ENCODE peak calls at places on chromosomes 4 and X, in five cellular contexts. N, K, P, E and F are unnamed samples.

GRCh38 chr4:152698012-152698499 is 18.3 kb upstream of the TMEM154 start:
- DNase-seq in N (no peak), K (no peak), P (no peak), E (no peak), F (no peak)

GRCh38 chr4:26985836-26986235 is 125.2 kb downstream of the STIM2 start:
- DNase-seq in N (no peak), K (no peak), P (no peak), E (no peak), F (peak)

GRCh38 chr4:827209-828081 is 1.5 kb upstream of the CPLX1 start:
- DNase-seq in N (peak), K (no peak), P (no peak), E (peak), F (no peak)

GRCh38 chrX:103941201-103941975 is 21.0 kb upstream of the TMSB15B start:
- DNase-seq in N (no peak), K (no peak), P (no peak), E (peak), F (no peak)

GRCh38 chr4:2266181-2266580 is 4.3 kb upstream of the MXD4 start:
- DNase-seq in N (peak), K (no peak), P (no peak), E (peak), F (no peak)

GRCh38 chrX:105323951-105324350 is 103.5 kb upstream of the TEX13A start:
- DNase-seq in N (no peak), K (peak), P (no peak), E (peak), F (no peak)

GRCh38 chrX:16664059-16664458 is 14.1 kb downstream of the S100G start:
- DNase-seq in N (no peak), K (no peak), P (no peak), E (no peak), F (no peak)

GRCh38 chr4:136687118-136687517 is 845.2 kb downstream of the PCDH18 start:
- DNase-seq in N (no peak), K (no peak), P (no peak), E (no peak), F (no peak)

GRCh38 chr4:797066-797465 is 28.9 kb downstream of the CPLX1 start:
- DNase-seq in N (peak), K (no peak), P (no peak), E (no peak), F (no peak)

GRCh38 chr4:79042079-79042674 is 102.9 kb upstream of the PAQR3 start:
- DNase-seq in N (no peak), K (peak), P (no peak), E (peak), F (no peak)

GRCh38 chr4:55124337-55125076 is 888 bp downstream of the KDR start:
- DNase-seq in N (no peak), K (peak), P (peak), E (no peak), F (no peak)

GRCh38 chr4:15676039-15676438 is 5.6 kb upstream of the FAM200B start:
- DNase-seq in N (no peak), K (no peak), P (no peak), E (no peak), F (no peak)

GRCh38 chr4:102439835-102440234 is 61.3 kb upstream of the NFKB1 start:
- DNase-seq in N (no peak), K (peak), P (no peak), E (peak), F (no peak)

GRCh38 chrX:129980043-129980442 is 2.4 kb upstream of the BCORL1 start:
- DNase-seq in N (peak), K (no peak), P (no peak), E (no peak), F (peak)

GRCh38 chr4:177396352-177396751 is 45.9 kb downstream of the AGA start:
- DNase-seq in N (no peak), K (no peak), P (no peak), E (no peak), F (no peak)

GRCh38 chr4:165351359-165352130 is 24.1 kb downstream of the MSMO1 start:
- DNase-seq in N (no peak), K (no peak), P (no peak), E (no peak), F (peak)

GRCh38 chr4:153427363-153428071 is 38.6 kb upstream of the TMEM131L start:
- DNase-seq in N (no peak), K (no peak), P (no peak), E (no peak), F (no peak)

GRCh38 chr4:154559141-154559841 is 3.5 kb upstream of the FGB start:
- DNase-seq in N (no peak), K (peak), P (no peak), E (peak), F (peak)

GRCh38 chr4:105895324-105895608 is at the start of gene NPNT:
- DNase-seq in N (peak), K (no peak), P (peak), E (no peak), F (no peak)

GRCh38 chr4:91282217-91282616 is 1021.5 kb upstream of the GRID2 start:
- DNase-seq in N (no peak), K (no peak), P (no peak), E (no peak), F (no peak)

GRCh38 chrX:32443841-32444240 is 767.5 kb downstream of the DMD start:
- DNase-seq in N (no peak), K (no peak), P (no peak), E (no peak), F (no peak)

GRCh38 chr4:159547645-159548308 is 444.9 kb downstream of the RAPGEF2 start:
- DNase-seq in N (no peak), K (no peak), P (no peak), E (peak), F (no peak)

GRCh38 chr4:76744253-76744921 is 153.6 kb downstream of the SOWAHB start:
- DNase-seq in N (no peak), K (peak), P (no peak), E (no peak), F (no peak)
- TF ChIP-seq CTCF in N (no peak), K (peak), P (no peak), E (no peak), F (no peak)

GRCh38 chr4:97548943-97549583 is 594.2 kb downstream of the STPG2 start:
- DNase-seq in N (no peak), K (no peak), P (no peak), E (no peak), F (no peak)
- TF ChIP-seq CTCF in N (no peak), K (no peak), P (peak), E (no peak), F (no peak)

GRCh38 chrX:108584617-108585211 is 145.1 kb downstream of the COL4A5 start:
- DNase-seq in N (peak), K (no peak), P (peak), E (peak), F (no peak)
- TF ChIP-seq CTCF in N (peak), K (peak), P (peak), E (peak), F (no peak)

DNA sequence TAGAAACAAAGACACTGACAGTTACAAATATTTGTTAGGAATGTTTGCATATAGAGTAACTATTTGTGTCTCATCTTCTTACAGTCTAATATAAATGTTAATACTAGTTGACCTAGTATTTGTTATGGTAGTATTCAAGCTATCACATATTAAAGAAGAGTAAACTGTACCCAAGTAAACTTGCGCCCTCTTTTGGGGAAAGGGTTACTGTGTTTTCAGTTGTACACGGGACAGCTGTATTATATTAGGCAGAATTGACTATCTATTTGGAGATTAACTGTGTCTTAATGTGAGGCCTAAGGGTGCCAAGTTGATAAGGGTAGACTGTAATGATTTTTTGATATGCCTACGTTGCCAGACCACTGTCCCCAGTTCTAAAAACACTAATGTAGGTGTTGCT is 172.9 kb upstream of the CXCL13 start:
- DNase-seq in N (no peak), K (no peak), P (no peak), E (peak), F (no peak)
- TF ChIP-seq CTCF in N (no peak), K (peak), P (peak), E (no peak), F (no peak)

GRCh38 chrX:107624893-107625292 is 3.4 kb upstream of the PRPS1 start:
- DNase-seq in N (no peak), K (no peak), P (no peak), E (no peak), F (no peak)

GRCh38 chrX:107625776-107626175 is 2.5 kb upstream of the PRPS1 start:
- DNase-seq in N (no peak), K (no peak), P (no peak), E (no peak), F (no peak)

DNA sequence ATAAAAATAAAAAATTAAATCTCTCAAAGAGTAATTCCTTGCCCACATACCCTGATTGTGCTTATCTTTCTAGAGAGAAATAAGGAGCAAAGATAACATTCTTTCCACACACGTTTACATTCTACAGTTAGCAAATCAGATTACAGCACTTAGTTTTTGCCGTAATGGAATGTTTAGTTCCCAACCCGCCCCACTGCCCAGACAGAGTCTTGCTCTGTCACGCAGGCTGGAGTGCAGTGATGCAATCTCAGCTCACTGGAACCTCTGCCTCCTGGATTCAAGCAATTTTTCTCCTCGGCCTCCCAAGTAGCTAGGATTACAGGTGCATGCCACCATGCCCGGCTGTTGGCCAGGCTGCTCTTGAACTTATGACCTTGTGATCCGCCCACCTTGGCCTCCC is 8.5 kb upstream of the PRPS1 start:
- DNase-seq in N (no peak), K (peak), P (no peak), E (no peak), F (no peak)
- TF ChIP-seq CTCF in N (no peak), K (no peak), P (no peak), E (no peak), F (no peak)

DNA sequence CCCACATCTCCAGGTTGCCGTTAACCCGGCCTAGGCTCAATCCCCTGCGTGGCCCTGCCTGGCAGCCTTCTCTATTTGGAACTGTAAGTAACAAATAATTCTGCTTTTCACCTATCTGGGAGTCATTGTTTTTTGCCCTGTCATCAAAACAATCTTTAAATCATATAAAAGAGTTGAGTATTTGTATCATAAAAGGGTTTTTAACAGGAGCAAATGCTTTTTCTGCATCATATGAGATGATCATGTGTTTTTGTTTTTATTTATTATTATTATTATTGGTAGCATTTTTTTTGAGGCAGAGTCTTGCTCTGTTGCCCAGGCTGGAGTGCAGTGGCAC is 10.0 kb upstream of the TLR3 start:
- DNase-seq in N (no peak), K (no peak), P (no peak), E (no peak), F (no peak)
- TF ChIP-seq CTCF in N (no peak), K (no peak), P (no peak), E (no peak), F (no peak)

DNA sequence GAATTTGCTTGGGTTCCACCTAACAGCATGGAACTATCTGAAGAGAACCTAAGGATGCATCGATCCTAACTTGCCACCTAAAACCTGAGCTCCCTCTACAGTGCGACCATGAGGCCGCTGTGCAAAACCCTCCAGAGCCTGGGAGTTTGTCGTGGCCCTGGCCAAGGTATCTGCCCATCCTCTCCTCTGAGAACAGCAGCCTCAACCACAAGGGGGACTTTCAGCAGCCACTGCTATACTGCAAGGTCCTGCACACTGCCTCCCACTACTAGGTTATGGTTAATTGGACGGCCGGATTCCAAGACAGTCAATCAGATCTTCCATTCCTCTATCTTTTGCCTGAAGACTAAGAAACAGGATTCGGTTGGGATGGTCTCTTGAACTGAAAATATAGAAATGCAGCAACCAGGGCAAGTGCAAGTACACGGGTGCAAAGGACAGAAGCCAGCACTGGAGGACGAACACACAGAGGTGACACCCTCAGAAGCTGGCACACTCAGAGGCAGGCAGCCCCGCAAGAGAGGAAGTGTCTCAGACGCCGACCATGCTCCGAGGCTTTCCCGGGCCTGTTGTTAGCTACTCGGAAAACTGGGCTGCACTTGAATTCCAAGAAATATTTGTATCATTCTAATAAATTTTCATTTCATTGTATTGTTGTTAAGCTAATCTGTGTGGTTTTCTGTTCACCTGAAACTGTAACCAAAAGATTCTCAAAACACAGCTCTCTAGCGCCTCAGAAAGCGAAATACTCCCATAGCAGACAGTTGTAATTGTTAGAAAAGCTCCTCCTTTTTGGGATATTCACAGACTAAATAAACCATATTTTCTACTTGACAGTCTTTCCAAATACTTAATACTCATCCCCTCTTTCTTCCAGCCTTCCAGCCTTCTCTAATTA is 63.3 kb downstream of the AFAP1 start:
- DNase-seq in N (no peak), K (peak), P (peak), E (no peak), F (peak)
- TF ChIP-seq CTCF in N (no peak), K (peak), P (peak), E (no peak), F (peak)

DNA sequence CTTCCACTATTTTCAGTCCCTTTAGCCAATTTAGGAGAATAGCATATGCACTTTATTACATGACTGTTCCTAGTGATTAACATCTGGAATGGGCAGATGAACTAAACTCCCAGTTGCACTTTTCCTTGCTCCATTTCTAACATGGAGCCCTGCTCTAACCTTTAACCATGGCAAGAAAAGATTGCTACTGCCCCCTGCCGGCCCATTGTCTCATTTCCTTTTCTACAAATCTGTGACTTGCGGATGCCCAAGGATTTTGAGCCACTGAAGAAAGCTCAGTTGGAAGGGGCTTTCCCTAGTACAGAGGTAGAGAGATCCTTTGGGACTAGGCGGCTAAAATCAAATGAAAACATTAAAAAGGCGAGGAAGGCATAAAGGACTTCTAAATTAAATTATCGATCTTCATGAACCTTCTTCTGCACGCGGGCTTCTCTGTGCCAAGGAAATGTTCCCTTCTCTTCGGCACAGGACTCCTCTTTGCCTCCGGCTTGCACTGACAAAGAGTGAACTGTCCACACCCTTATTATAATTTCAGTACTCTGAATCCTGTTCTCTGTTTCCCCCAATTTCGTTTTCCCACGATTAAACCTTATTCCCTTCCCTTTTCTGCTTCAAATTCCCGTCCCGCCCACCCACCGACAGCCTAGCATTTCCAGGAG is 578 bp upstream of the GLRA2 start:
- DNase-seq in N (peak), K (peak), P (peak), E (peak), F (peak)
- TF ChIP-seq CTCF in N (peak), K (peak), P (peak), E (peak), F (no peak)